ENCODE peak calls at places on chromosomes 2 and 18, in five cellular contexts. One of them, this sample, is unnamed.

GRCh38 chr2:199404841-199405240 is 52.9 kb downstream of the SATB2 start:
- DNase-seq in coronary artery: no peak
- DNase-seq in Calu3: no peak
- DNase-seq in dorsolateral prefrontal cortex: no peak
- DNase-seq in colonic mucosa: no peak
- DNase-seq in this sample: no peak

GRCh38 chr18:58505181-58505580 is 123.7 kb downstream of the ALPK2 start:
- DNase-seq in coronary artery: no peak
- DNase-seq in Calu3: no peak
- DNase-seq in dorsolateral prefrontal cortex: no peak
- DNase-seq in colonic mucosa: no peak
- DNase-seq in this sample: no peak

GRCh38 chr2:226123307-226123706 is 676.3 kb downstream of the IRS1 start:
- DNase-seq in coronary artery: no peak
- DNase-seq in Calu3: no peak
- DNase-seq in dorsolateral prefrontal cortex: no peak
- DNase-seq in colonic mucosa: no peak
- DNase-seq in this sample: no peak

GRCh38 chr2:20444113-20444992 is 2.5 kb upstream of the RHOB start:
- DNase-seq in coronary artery: peak
- DNase-seq in Calu3: no peak
- DNase-seq in dorsolateral prefrontal cortex: no peak
- DNase-seq in colonic mucosa: no peak
- DNase-seq in this sample: no peak

GRCh38 chr18:48022531-48023330 is 92.3 kb upstream of the SMAD2 start:
- DNase-seq in coronary artery: peak
- DNase-seq in Calu3: peak
- DNase-seq in dorsolateral prefrontal cortex: no peak
- DNase-seq in colonic mucosa: no peak
- DNase-seq in this sample: no peak

GRCh38 chr2:102505290-102505689 is 32.3 kb downstream of the SLC9A4 start:
- DNase-seq in coronary artery: no peak
- DNase-seq in Calu3: peak
- DNase-seq in dorsolateral prefrontal cortex: no peak
- DNase-seq in colonic mucosa: peak
- DNase-seq in this sample: no peak

GRCh38 chr2:120436885-120437603 is 91.1 kb downstream of the INHBB start:
- DNase-seq in coronary artery: peak
- DNase-seq in Calu3: peak
- DNase-seq in dorsolateral prefrontal cortex: no peak
- DNase-seq in colonic mucosa: peak
- DNase-seq in this sample: peak

GRCh38 chr18:80191264-80191663 is 56.0 kb downstream of the PARD6G start:
- DNase-seq in coronary artery: no peak
- DNase-seq in Calu3: no peak
- DNase-seq in dorsolateral prefrontal cortex: no peak
- DNase-seq in colonic mucosa: no peak
- DNase-seq in this sample: no peak

GRCh38 chr2:174846941-174847938 is 83.0 kb upstream of the CHRNA1 start:
- DNase-seq in coronary artery: no peak
- DNase-seq in Calu3: peak
- DNase-seq in dorsolateral prefrontal cortex: peak
- DNase-seq in colonic mucosa: no peak
- DNase-seq in this sample: peak

GRCh38 chr2:45809205-45809604 is 157.7 kb downstream of the PRKCE start:
- DNase-seq in coronary artery: no peak
- DNase-seq in Calu3: no peak
- DNase-seq in dorsolateral prefrontal cortex: no peak
- DNase-seq in colonic mucosa: no peak
- DNase-seq in this sample: no peak

GRCh38 chr2:135875491-135876065 is 665 bp downstream of the MCM6 start:
- DNase-seq in coronary artery: peak
- DNase-seq in Calu3: peak
- DNase-seq in dorsolateral prefrontal cortex: peak
- DNase-seq in colonic mucosa: peak
- DNase-seq in this sample: peak

GRCh38 chr18:46497129-46497528 is 159.9 kb downstream of the LOXHD1 start:
- DNase-seq in coronary artery: no peak
- DNase-seq in Calu3: peak
- DNase-seq in dorsolateral prefrontal cortex: no peak
- DNase-seq in colonic mucosa: no peak
- DNase-seq in this sample: peak

GRCh38 chr2:170365686-170366085 is 187.7 kb downstream of the MYO3B start:
- DNase-seq in coronary artery: no peak
- DNase-seq in Calu3: no peak
- DNase-seq in dorsolateral prefrontal cortex: no peak
- DNase-seq in colonic mucosa: no peak
- DNase-seq in this sample: no peak

GRCh38 chr2:170371231-170371630 is 193.3 kb downstream of the MYO3B start:
- DNase-seq in coronary artery: no peak
- DNase-seq in Calu3: no peak
- DNase-seq in dorsolateral prefrontal cortex: no peak
- DNase-seq in colonic mucosa: no peak
- DNase-seq in this sample: no peak

GRCh38 chr2:170368370-170368769 is 190.4 kb downstream of the MYO3B start:
- DNase-seq in coronary artery: no peak
- DNase-seq in Calu3: no peak
- DNase-seq in dorsolateral prefrontal cortex: no peak
- DNase-seq in colonic mucosa: no peak
- DNase-seq in this sample: no peak

GRCh38 chr2:170369228-170369627 is 191.3 kb downstream of the MYO3B start:
- DNase-seq in coronary artery: no peak
- DNase-seq in Calu3: no peak
- DNase-seq in dorsolateral prefrontal cortex: no peak
- DNase-seq in colonic mucosa: no peak
- DNase-seq in this sample: no peak

DNA sequence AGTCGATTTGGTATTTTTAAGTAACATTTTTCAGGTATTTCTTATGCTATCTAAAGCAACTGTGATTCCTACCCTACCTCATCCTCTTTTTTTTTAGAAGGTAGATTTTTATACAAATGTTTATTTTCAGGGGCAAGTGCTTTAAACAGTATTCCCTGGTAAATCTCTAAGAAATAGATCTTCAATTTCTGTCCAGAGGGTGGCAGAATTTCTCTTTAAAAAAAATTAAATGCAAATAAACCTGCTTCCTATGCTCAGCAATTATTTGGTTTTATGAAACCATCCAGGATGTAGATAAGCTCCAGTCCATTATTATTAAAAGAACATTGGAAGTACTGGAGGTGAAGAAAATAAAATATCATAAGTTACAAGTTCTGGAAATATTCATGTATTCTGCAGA is 191.9 kb downstream of the MYO3B start:
- DNase-seq in coronary artery: no peak
- DNase-seq in Calu3: no peak
- DNase-seq in dorsolateral prefrontal cortex: no peak
- DNase-seq in colonic mucosa: no peak
- DNase-seq in this sample: no peak
- TF ChIP-seq CTCF in coronary artery: no peak
- TF ChIP-seq CTCF in Calu3: no peak
- TF ChIP-seq CTCF in dorsolateral prefrontal cortex: peak
- TF ChIP-seq CTCF in colonic mucosa: no peak
- TF ChIP-seq CTCF in this sample: peak

DNA sequence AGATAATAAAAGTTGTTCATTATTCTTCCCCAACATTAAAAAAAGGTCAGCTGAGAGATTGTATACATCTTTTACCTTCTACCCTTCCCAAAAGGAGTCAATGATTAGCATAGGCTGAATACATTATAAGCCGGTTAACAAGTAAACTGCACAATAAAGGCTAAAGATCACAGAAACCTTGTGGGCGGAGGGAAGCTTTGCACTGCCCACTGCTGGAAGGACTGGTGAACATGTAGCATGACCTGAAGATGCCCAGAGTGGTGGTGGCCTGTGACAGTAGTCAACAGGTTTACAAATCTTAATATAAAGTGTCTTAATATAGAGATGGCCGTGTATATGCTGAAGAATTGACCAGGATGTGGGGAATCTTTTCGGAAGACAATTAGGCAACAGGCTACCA is 35.6 kb downstream of the ARL5A start:
- DNase-seq in coronary artery: no peak
- DNase-seq in Calu3: no peak
- DNase-seq in dorsolateral prefrontal cortex: no peak
- DNase-seq in colonic mucosa: no peak
- DNase-seq in this sample: no peak
- TF ChIP-seq CTCF in coronary artery: no peak
- TF ChIP-seq CTCF in Calu3: no peak
- TF ChIP-seq CTCF in dorsolateral prefrontal cortex: no peak
- TF ChIP-seq CTCF in colonic mucosa: no peak
- TF ChIP-seq CTCF in this sample: peak

GRCh38 chr18:69484699-69485396 is 84.2 kb downstream of the DOK6 start:
- DNase-seq in coronary artery: no peak
- DNase-seq in Calu3: no peak
- DNase-seq in dorsolateral prefrontal cortex: no peak
- DNase-seq in colonic mucosa: no peak
- DNase-seq in this sample: no peak
- TF ChIP-seq CTCF in coronary artery: no peak
- TF ChIP-seq CTCF in Calu3: no peak
- TF ChIP-seq CTCF in dorsolateral prefrontal cortex: no peak
- TF ChIP-seq CTCF in colonic mucosa: no peak
- TF ChIP-seq CTCF in this sample: no peak

GRCh38 chr2:109535217-109535946 is 78.4 kb downstream of the SEPTIN10 start:
- DNase-seq in coronary artery: peak
- DNase-seq in Calu3: no peak
- DNase-seq in dorsolateral prefrontal cortex: no peak
- DNase-seq in colonic mucosa: no peak
- DNase-seq in this sample: no peak
- TF ChIP-seq CTCF in coronary artery: no peak
- TF ChIP-seq CTCF in Calu3: no peak
- TF ChIP-seq CTCF in dorsolateral prefrontal cortex: no peak
- TF ChIP-seq CTCF in colonic mucosa: no peak
- TF ChIP-seq CTCF in this sample: no peak

GRCh38 chr2:1590611-1591460 is 153.5 kb downstream of the PXDN start:
- DNase-seq in coronary artery: peak
- DNase-seq in Calu3: no peak
- DNase-seq in dorsolateral prefrontal cortex: peak
- DNase-seq in colonic mucosa: no peak
- DNase-seq in this sample: no peak
- TF ChIP-seq CTCF in coronary artery: no peak
- TF ChIP-seq CTCF in Calu3: no peak
- TF ChIP-seq CTCF in dorsolateral prefrontal cortex: no peak
- TF ChIP-seq CTCF in colonic mucosa: no peak
- TF ChIP-seq CTCF in this sample: no peak

DNA sequence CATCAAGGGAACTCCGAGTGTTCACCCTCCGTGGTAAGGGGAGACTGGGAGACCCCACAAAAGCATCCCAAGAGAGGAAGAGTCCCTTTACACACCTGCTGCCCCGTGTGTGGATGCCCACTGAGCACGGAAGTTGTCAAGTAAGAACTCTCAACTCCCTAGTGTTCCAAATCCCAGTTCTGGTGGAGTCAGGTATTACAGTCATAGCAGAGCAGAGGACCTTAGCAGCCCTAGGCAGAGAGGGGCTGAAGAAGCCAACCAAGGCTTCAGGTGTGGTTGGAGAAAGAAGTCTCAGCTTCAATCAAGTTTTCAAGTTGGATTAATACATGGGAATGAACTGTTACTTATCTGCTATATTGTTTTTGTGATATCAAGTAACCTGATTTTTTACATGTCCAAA is 512.5 kb downstream of the RNF144A start:
- DNase-seq in coronary artery: no peak
- DNase-seq in Calu3: peak
- DNase-seq in dorsolateral prefrontal cortex: no peak
- DNase-seq in colonic mucosa: no peak
- DNase-seq in this sample: no peak
- TF ChIP-seq CTCF in coronary artery: no peak
- TF ChIP-seq CTCF in Calu3: no peak
- TF ChIP-seq CTCF in dorsolateral prefrontal cortex: peak
- TF ChIP-seq CTCF in colonic mucosa: no peak
- TF ChIP-seq CTCF in this sample: no peak

This sample was measured in nephron progenitor cell.